ENCODE peak calls at places on chromosomes 7 and 10, in four cellular contexts. One of them, this sample, is unnamed.
A peak's percentile ranks its signal among the peaks of the same experiment; 100 is the strongest.

GRCh38 chr10:113438660-113439059 is 114.2 kb upstream of the HABP2 start:
- DNase-seq in NCI-H1105: no peak
- DNase-seq in CMK: no peak
- DNase-seq in EH: peak; percentile 25
- DNase-seq in this sample: no peak

GRCh38 chr10:5442056-5442989 is 30.0 kb downstream of the NET1 start:
- DNase-seq in CMK: no peak
- DNase-seq in EH: peak; percentile 63
- DNase-seq in NCI-H1105: no peak
- DNase-seq in this sample: peak; percentile 39

GRCh38 chr7:111184960-111185359 is 94.0 kb downstream of the LRRN3 start:
- DNase-seq in EH: no peak
- DNase-seq in NCI-H1105: no peak
- DNase-seq in CMK: no peak
- DNase-seq in this sample: no peak

GRCh38 chr10:111830360-111830759 is 353.2 kb downstream of the GPAM start:
- DNase-seq in NCI-H1105: no peak
- DNase-seq in CMK: no peak
- DNase-seq in EH: no peak
- DNase-seq in this sample: no peak

GRCh38 chr7:150365673-150366398 is 2.8 kb upstream of the REPIN1 start:
- DNase-seq in CMK: no peak
- DNase-seq in NCI-H1105: no peak
- DNase-seq in EH: no peak
- DNase-seq in this sample: peak; percentile 89

GRCh38 chr10:27207350-27207749 is 33.2 kb downstream of the ACBD5 start:
- DNase-seq in NCI-H1105: no peak
- DNase-seq in EH: peak; percentile 2
- DNase-seq in CMK: no peak
- DNase-seq in this sample: no peak

GRCh38 chr10:101568054-101568745 is 19.9 kb downstream of the POLL start:
- DNase-seq in NCI-H1105: no peak
- DNase-seq in CMK: no peak
- DNase-seq in EH: no peak
- DNase-seq in this sample: no peak

GRCh38 chr7:98731651-98732050 is 114.6 kb downstream of the NPTX2 start:
- DNase-seq in EH: no peak
- DNase-seq in NCI-H1105: no peak
- DNase-seq in CMK: no peak
- DNase-seq in this sample: no peak

GRCh38 chr7:26850193-26850651 is 14.2 kb downstream of the SKAP2 start:
- DNase-seq in NCI-H1105: no peak
- DNase-seq in CMK: no peak
- DNase-seq in EH: peak; percentile 22
- DNase-seq in this sample: no peak

This sample was measured in MV-4-11.